ENCODE peak calls at places on chromosomes 13 and 19, in seven cellular contexts. One of them, this sample, is unnamed.
A peak's percentile ranks its signal among the peaks of the same experiment; 100 is the strongest.

GRCh38 chr13:111429064-111429558 is 108.7 kb downstream of the TEX29 start:
- DNase-seq in tibial artery: no peak
- DNase-seq in DMS 273 treated with DMSO at 0.1 percent for 48 hours: no peak
- DNase-seq in colonic mucosa: peak; percentile 53
- DNase-seq in transverse colon: peak; percentile 43
- DNase-seq in left ventricle myocardium inferior: no peak
- DNase-seq in HT-29: peak; percentile 88
- DNase-seq in this sample: no peak

GRCh38 chr19:45254044-45254531 is 3.0 kb downstream of the MARK4 start:
- DNase-seq in colonic mucosa: no peak
- DNase-seq in HT-29: no peak
- DNase-seq in transverse colon: no peak
- DNase-seq in left ventricle myocardium inferior: no peak
- DNase-seq in DMS 273 treated with DMSO at 0.1 percent for 48 hours: no peak
- DNase-seq in tibial artery: no peak
- DNase-seq in this sample: no peak

GRCh38 chr13:69618393-69618792 is 489.2 kb upstream of the ATXN8OS start:
- DNase-seq in HT-29: no peak
- DNase-seq in DMS 273 treated with DMSO at 0.1 percent for 48 hours: no peak
- DNase-seq in tibial artery: no peak
- DNase-seq in transverse colon: no peak
- DNase-seq in colonic mucosa: no peak
- DNase-seq in left ventricle myocardium inferior: no peak
- DNase-seq in this sample: no peak

GRCh38 chr13:49066856-49067255 is 91.1 kb downstream of the FNDC3A start:
- DNase-seq in left ventricle myocardium inferior: no peak
- DNase-seq in HT-29: no peak
- DNase-seq in tibial artery: no peak
- DNase-seq in DMS 273 treated with DMSO at 0.1 percent for 48 hours: no peak
- DNase-seq in transverse colon: no peak
- DNase-seq in colonic mucosa: no peak
- DNase-seq in this sample: no peak

GRCh38 chr13:22789027-22789593 is 391.7 kb upstream of the SGCG start:
- DNase-seq in colonic mucosa: no peak
- DNase-seq in transverse colon: no peak
- DNase-seq in left ventricle myocardium inferior: no peak
- DNase-seq in DMS 273 treated with DMSO at 0.1 percent for 48 hours: no peak
- DNase-seq in tibial artery: no peak
- DNase-seq in HT-29: peak; percentile 25
- DNase-seq in this sample: no peak

GRCh38 chr13:94305463-94305862 is 174.0 kb downstream of the DCT start:
- DNase-seq in DMS 273 treated with DMSO at 0.1 percent for 48 hours: no peak
- DNase-seq in transverse colon: no peak
- DNase-seq in colonic mucosa: no peak
- DNase-seq in left ventricle myocardium inferior: no peak
- DNase-seq in tibial artery: no peak
- DNase-seq in HT-29: no peak
- DNase-seq in this sample: peak; percentile 11

GRCh38 chr13:35789335-35790166 is 313.1 kb upstream of the MAB21L1 start:
- DNase-seq in colonic mucosa: no peak
- DNase-seq in tibial artery: no peak
- DNase-seq in DMS 273 treated with DMSO at 0.1 percent for 48 hours: peak; percentile 26
- DNase-seq in left ventricle myocardium inferior: no peak
- DNase-seq in transverse colon: no peak
- DNase-seq in HT-29: peak; percentile 68
- DNase-seq in this sample: peak; percentile 21

GRCh38 chr19:40424637-40425449 is 949 bp downstream of the SERTAD1 start:
- DNase-seq in tibial artery: no peak
- DNase-seq in DMS 273 treated with DMSO at 0.1 percent for 48 hours: peak; percentile 24
- DNase-seq in left ventricle myocardium inferior: no peak
- DNase-seq in transverse colon: no peak
- DNase-seq in colonic mucosa: peak; percentile 75
- DNase-seq in HT-29: peak; percentile 62
- DNase-seq in this sample: no peak

GRCh38 chr19:34324320-34324719 is 40.7 kb upstream of the GPI start:
- DNase-seq in left ventricle myocardium inferior: no peak
- DNase-seq in DMS 273 treated with DMSO at 0.1 percent for 48 hours: no peak
- DNase-seq in HT-29: no peak
- DNase-seq in colonic mucosa: no peak
- DNase-seq in tibial artery: no peak
- DNase-seq in transverse colon: no peak
- DNase-seq in this sample: no peak